ENCODE peak calls at places on chromosomes 16 and 17, in nine cellular contexts. D is mesenchymal stem cell; Z is heart left ventricle; M is stomach; P is left lung; Q is neuronal stem cell; K is breast epithelium; R is CD4-positive, alpha-beta T cell; X is CD4-positive, CD25-positive, alpha-beta regulatory T cell. G is an unnamed sample.

GRCh38 chr16:81767987-81768592 is 11.0 kb upstream of the PLCG2 start:
- DNase-seq in D (no peak), Z (no peak), M (no peak), P (no peak), Q (no peak), K (no peak), R (no peak), X (no peak), G (peak; percentile 57)

GRCh38 chr16:62225675-62226074 is 189.4 kb upstream of the CDH8 start:
- DNase-seq in D (peak; percentile 88), Z (peak; percentile 75), M (peak; percentile 72), P (peak; percentile 75), Q (peak; percentile 17), K (peak; percentile 59), R (no peak), X (peak; percentile 11), G (peak; percentile 88)

GRCh38 chr16:50446861-50447260 is 78.1 kb upstream of the BRD7 start:
- DNase-seq in D (no peak), Z (no peak), M (no peak), P (no peak), Q (no peak), K (no peak), R (no peak), X (no peak), G (no peak)

GRCh38 chr17:57760001-57760400 is 14.9 kb upstream of the CCDC182 start:
- DNase-seq in D (no peak), Z (no peak), M (no peak), P (no peak), Q (no peak), K (no peak), R (no peak), X (no peak), G (no peak)

GRCh38 chr17:77492446-77493237 is 351.9 kb downstream of the SEC14L1 start:
- DNase-seq in D (no peak), Z (peak; percentile 53), M (no peak), P (peak; percentile 74), Q (no peak), K (no peak), R (no peak), X (no peak), G (peak; percentile 8)

GRCh38 chr16:7236824-7237410 is 95.7 kb upstream of the RBFOX1 start:
- DNase-seq in D (no peak), Z (no peak), M (no peak), P (no peak), Q (no peak), K (peak; percentile 64), R (no peak), X (no peak), G (no peak)

GRCh38 chr16:843771-844170 is 43.2 kb upstream of the GNG13 start:
- DNase-seq in D (no peak), Z (peak; percentile 42), M (no peak), P (peak; percentile 66), Q (no peak), K (no peak), R (no peak), X (no peak), G (no peak)

GRCh38 chr17:58200024-58200633 is 7.6 kb downstream of the EPX start:
- DNase-seq in D (peak; percentile 32), Z (peak; percentile 67), M (peak; percentile 46), P (peak; percentile 82), Q (peak; percentile 36), K (no peak), R (peak; percentile 33), X (peak; percentile 55), G (peak; percentile 50)

GRCh38 chr16:53358884-53359283 is 75.4 kb upstream of the RBL2 start:
- DNase-seq in D (no peak), Z (no peak), M (no peak), P (peak; percentile 53), Q (no peak), K (no peak), R (no peak), X (peak; percentile 7), G (no peak)

GRCh38 chr16:64339052-64339770 is 782.7 kb downstream of the CDH11 start:
- DNase-seq in D (no peak), Z (no peak), M (no peak), P (no peak), Q (no peak), K (no peak), R (no peak), X (no peak), G (no peak)

GRCh38 chr16:24041834-24042631 is 206.2 kb downstream of the PRKCB start:
- DNase-seq in D (peak; percentile 11), Z (peak; percentile 71), M (peak; percentile 62), P (no peak), Q (peak; percentile 69), K (no peak), R (peak; percentile 60), X (peak; percentile 80), G (peak; percentile 66)

DNA sequence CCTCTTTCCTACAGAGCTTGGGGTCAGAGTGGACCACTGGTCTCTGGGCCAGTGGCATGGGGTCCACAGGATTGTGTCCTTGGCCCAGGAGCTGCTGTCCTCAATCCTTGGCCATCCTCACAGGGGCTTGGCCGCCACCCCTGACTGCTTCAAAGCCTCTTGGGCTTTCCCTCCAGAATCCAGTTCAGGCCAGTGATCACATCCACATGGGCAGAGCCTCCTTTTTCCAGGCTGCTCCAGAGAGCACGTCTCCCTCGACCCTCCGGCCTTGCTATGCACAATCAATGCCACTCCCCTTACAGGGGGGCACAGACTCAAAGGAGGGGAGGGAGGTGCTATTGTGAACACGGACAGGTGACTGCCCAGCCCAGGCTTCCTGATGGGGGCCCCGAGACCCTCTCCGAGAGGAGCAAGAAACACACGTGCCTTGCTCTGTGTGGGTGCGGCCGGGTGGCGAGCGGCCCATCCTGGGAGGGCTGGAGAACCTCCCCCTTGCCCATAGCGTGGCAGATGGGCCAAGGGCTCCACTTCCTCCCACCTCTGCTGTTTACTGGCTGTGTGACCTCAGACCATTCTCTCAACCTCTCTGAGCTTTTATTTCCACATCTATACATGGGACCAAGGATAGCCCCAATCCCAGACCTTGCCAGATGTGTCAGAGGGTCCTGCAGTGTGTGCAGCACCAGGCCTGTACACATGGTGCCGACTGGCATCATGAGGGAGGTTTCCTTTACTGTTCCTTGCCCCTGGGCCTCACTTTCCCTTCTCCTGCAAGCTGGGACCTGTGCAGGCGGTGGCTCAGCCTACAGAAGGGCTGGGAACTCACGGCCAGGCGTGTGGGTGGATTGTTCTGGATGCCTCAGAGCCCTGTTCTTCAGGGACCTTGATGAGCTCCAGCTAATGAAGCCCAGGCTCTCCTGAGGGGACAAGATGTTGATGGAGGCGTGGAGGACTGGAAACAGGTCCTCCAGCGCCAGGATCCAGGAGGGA is 229.0 kb upstream of the GSE1 start:
- DNase-seq in D (no peak), Z (peak; percentile 58), M (no peak), P (peak; percentile 44), Q (no peak), K (no peak), R (no peak), X (no peak), G (no peak)
- H3K27me3 ChIP-seq in D (no peaks in the 10 kb centered on the region), Z (no peaks in the 10 kb centered on the region), M (no peaks in the 10 kb centered on the region), P (peaks cover 9% of the 10 kb centered on the region), Q (no peaks in the 10 kb centered on the region), K (no peaks in the 10 kb centered on the region), R (peaks cover under 1% of the 10 kb centered on the region), X (no peaks in the 10 kb centered on the region), G (no peaks in the 10 kb centered on the region)

GRCh38 chr16:35639233-35640205 is 2180.1 kb downstream of the TP53TG3F start:
- DNase-seq in D (no peak), Z (no peak), M (no peak), P (no peak), Q (no peak), K (no peak), R (no peak), X (no peak), G (no peak)
- H3K9me3 ChIP-seq in D (peaks cover 3% of the 10 kb centered on the region), Z (no peaks in the 10 kb centered on the region), M (peaks cover 61% of the 10 kb centered on the region), P (no peaks in the 10 kb centered on the region), Q (peaks cover 63% of the 10 kb centered on the region), K (no peaks in the 10 kb centered on the region), R (peaks cover 12% of the 10 kb centered on the region), X (peaks cover 62% of the 10 kb centered on the region), G (no peaks in the 10 kb centered on the region)

GRCh38 chr17:8320262-8320661 is 10.2 kb downstream of the ARHGEF15 start:
- DNase-seq in D (no peak), Z (no peak), M (no peak), P (no peak), Q (no peak), K (no peak), R (no peak), X (no peak), G (no peak)

GRCh38 chr17:8320990-8321389 is 10.9 kb downstream of the ARHGEF15 start:
- DNase-seq in D (no peak), Z (no peak), M (no peak), P (no peak), Q (no peak), K (no peak), R (no peak), X (no peak), G (no peak)

GRCh38 chr17:8318010-8318409 is 8.0 kb downstream of the ARHGEF15 start:
- DNase-seq in D (no peak), Z (no peak), M (no peak), P (no peak), Q (no peak), K (no peak), R (no peak), X (no peak), G (no peak)

GRCh38 chr17:8315740-8316217 is 5.7 kb downstream of the ARHGEF15 start:
- DNase-seq in D (no peak), Z (no peak), M (no peak), P (no peak), Q (no peak), K (no peak), R (no peak), X (no peak), G (no peak)

GRCh38 chr17:8318536-8318935 is 8.5 kb downstream of the ARHGEF15 start:
- DNase-seq in D (no peak), Z (no peak), M (no peak), P (no peak), Q (no peak), K (no peak), R (no peak), X (no peak), G (no peak)
- H3K27me3 ChIP-seq in D (peaks cover 60% of the 10 kb centered on the region), Z (peaks cover 31% of the 10 kb centered on the region), M (peaks cover 52% of the 10 kb centered on the region), P (peaks cover 36% of the 10 kb centered on the region), Q (peaks cover 5% of the 10 kb centered on the region), K (no peaks in the 10 kb centered on the region), R (peaks cover 5% of the 10 kb centered on the region), X (no peaks in the 10 kb centered on the region), G (no peaks in the 10 kb centered on the region)

GRCh38 chr17:68693466-68693865 is 92.3 kb upstream of the FAM20A start:
- DNase-seq in D (no peak), Z (no peak), M (no peak), P (no peak), Q (no peak), K (no peak), R (no peak), X (no peak), G (no peak)
- H3K9me3 ChIP-seq in D (no peaks in the 10 kb centered on the region), Z (no peaks in the 10 kb centered on the region), M (no peaks in the 10 kb centered on the region), P (no peaks in the 10 kb centered on the region), Q (no peaks in the 10 kb centered on the region), K (no peaks in the 10 kb centered on the region), R (no peaks in the 10 kb centered on the region), X (no peaks in the 10 kb centered on the region), G (no peaks in the 10 kb centered on the region)

G was measured in body of pancreas.